ENCODE peak calls at places on chromosomes 2 and 18, in four cellular contexts. D, U, E and Q are unnamed samples.

GRCh38 chr2:168002021-168002553 is 245.3 kb downstream of the STK39 start:
- DNase-seq in D (peak; percentile 10), U (no peak), E (no peak), Q (no peak)

GRCh38 chr18:48036641-48037421 is 106.4 kb upstream of the SMAD2 start:
- DNase-seq in D (no peak), U (no peak), E (no peak), Q (no peak)

GRCh38 chr2:46413631-46414030 is 65.7 kb upstream of the TMEM247 start:
- DNase-seq in D (no peak), U (no peak), E (no peak), Q (no peak)

GRCh38 chr2:41914936-41915335 is 132.9 kb upstream of the PKDCC start:
- DNase-seq in D (no peak), U (no peak), E (no peak), Q (no peak)

GRCh38 chr2:1817256-1818127 is 73.2 kb upstream of the PXDN start:
- DNase-seq in D (peak; percentile 32), U (peak; percentile 53), E (peak; percentile 96), Q (peak; percentile 85)

GRCh38 chr2:121664086-121664485 is 14.8 kb upstream of the CLASP1 start:
- DNase-seq in D (no peak), U (no peak), E (no peak), Q (no peak)

GRCh38 chr2:63614448-63614968 is 25.7 kb downstream of the MDH1 start:
- DNase-seq in D (no peak), U (peak; percentile 20), E (no peak), Q (no peak)

GRCh38 chr18:7941533-7941932 is 374.4 kb downstream of the PTPRM start:
- DNase-seq in D (peak; percentile 35), U (no peak), E (no peak), Q (peak; percentile 98)

GRCh38 chr2:145897151-145897550 is 1377.2 kb upstream of the ZEB2 start:
- DNase-seq in D (no peak), U (no peak), E (no peak), Q (no peak)

GRCh38 chr2:156803243-156803642 is 367.1 kb downstream of the GPD2 start:
- DNase-seq in D (no peak), U (no peak), E (no peak), Q (no peak)

GRCh38 chr2:138291805-138292204 is 209.8 kb upstream of the SPOPL start:
- DNase-seq in D (no peak), U (no peak), E (no peak), Q (no peak)

GRCh38 chr2:19542796-19543195 is 184.4 kb upstream of the OSR1 start:
- DNase-seq in D (no peak), U (no peak), E (no peak), Q (no peak)

GRCh38 chr2:237870754-237871651 is 11.6 kb downstream of the RAMP1 start:
- DNase-seq in D (no peak), U (no peak), E (peak; percentile 61), Q (no peak)

GRCh38 chr2:54879598-54880355 is 156.3 kb downstream of the EML6 start:
- DNase-seq in D (no peak), U (no peak), E (no peak), Q (no peak)

GRCh38 chr2:88667219-88667618 is 24.3 kb upstream of the RPIA start:
- DNase-seq in D (no peak), U (no peak), E (no peak), Q (no peak)

GRCh38 chr2:165874445-165875039 is 79.0 kb downstream of the TTC21B start:
- DNase-seq in D (peak; percentile 65), U (peak; percentile 32), E (no peak), Q (no peak)

GRCh38 chr2:176709541-176709951 is 440.3 kb downstream of the MTX2 start:
- DNase-seq in D (peak; percentile 82), U (no peak), E (peak; percentile 53), Q (no peak)
- H3K27me3 ChIP-seq in D (peaks cover 2% of the 10 kb centered on the region), U (no peaks in the 10 kb centered on the region), E (no peaks in the 10 kb centered on the region), Q (no peaks in the 10 kb centered on the region)

GRCh38 chr2:221495766-221496165 is 76.3 kb downstream of the EPHA4 start:
- DNase-seq in D (no peak), U (peak; percentile 43), E (no peak), Q (no peak)
- H3K27ac ChIP-seq in D (no peak overlapping the region), U (peak overlapping the region; percentile 89), E (no peak overlapping the region), Q (no peak overlapping the region)

DNA sequence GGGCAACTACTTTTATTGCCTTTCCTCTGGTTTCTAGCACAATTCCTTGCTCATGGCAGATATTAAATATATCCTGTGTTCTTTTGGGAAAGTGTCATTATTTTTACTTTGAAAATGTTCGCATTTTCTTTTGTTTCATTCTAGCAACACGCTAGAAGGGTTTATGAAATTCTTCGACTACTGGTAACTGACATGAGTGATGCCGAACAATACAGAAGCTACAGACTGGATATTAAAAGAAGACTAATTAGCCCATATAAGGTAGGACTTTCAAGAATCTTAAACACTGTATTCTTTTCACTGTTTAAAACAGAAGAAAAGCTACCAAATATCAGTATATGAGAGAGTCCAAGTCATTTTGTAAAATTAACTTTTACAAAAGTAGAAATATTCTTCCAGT is 20.6 kb upstream of the METAP1D start:
- DNase-seq in D (no peak), U (no peak), E (no peak), Q (no peak)
- H3K36me3 ChIP-seq in D (peaks cover 2% of the 10 kb centered on the region), U (peaks cover 2% of the 10 kb centered on the region), E (no peaks in the 10 kb centered on the region), Q (no peaks in the 10 kb centered on the region)

GRCh38 chr2:12718662-12719399 is 2.1 kb downstream of the TRIB2 start:
- DNase-seq in D (peak; percentile 30), U (peak; percentile 64), E (no peak), Q (no peak)
- H3K27me3 ChIP-seq in D (no peaks in the 10 kb centered on the region), U (no peaks in the 10 kb centered on the region), E (no peaks in the 10 kb centered on the region), Q (no peaks in the 10 kb centered on the region)

GRCh38 chr2:66430195-66430905 is 4.6 kb upstream of the MEIS1 start:
- DNase-seq in D (no peak), U (no peak), E (no peak), Q (no peak)
- H3K27ac ChIP-seq in D (no peak overlapping the region), U (no peak overlapping the region), E (peak overlapping the region; percentile 100), Q (no peak overlapping the region)